ENCODE peak calls at places on chromosome 1, in ten cellular contexts. D, B, V, Q, M, P, G, F, C and J are unnamed samples. For H3K4me1, the result is how much of the 10 kb centered on the place peaks cover.

GRCh38 chr1:229117664-229118300 is 153.1 kb upstream of the RAB4A start:
- DNase-seq in D (peak), B (peak), V (peak), Q (peak), M (peak), P (peak), G (no peak), F (no peak), C (no peak), J (peak)

GRCh38 chr1:44775930-44776748 is 799 bp downstream of the RPS8 start:
- DNase-seq in D (no peak), B (no peak), V (no peak), Q (no peak), M (peak), P (peak), G (no peak), F (no peak), C (no peak), J (peak)

GRCh38 chr1:18635833-18636671 is 5.4 kb downstream of the PAX7 start:
- DNase-seq in D (no peak), B (no peak), V (no peak), Q (no peak), M (no peak), P (no peak), G (peak), F (peak), C (no peak), J (no peak)

GRCh38 chr1:33459766-33460543 is 12.5 kb upstream of the ZSCAN20 start:
- DNase-seq in D (no peak), B (no peak), V (no peak), Q (no peak), M (no peak), P (no peak), G (no peak), F (no peak), C (peak), J (no peak)

GRCh38 chr1:31663622-31664452 is 19.2 kb upstream of the PEF1 start:
- DNase-seq in D (peak), B (peak), V (peak), Q (peak), M (peak), P (peak), G (peak), F (peak), C (no peak), J (peak)

GRCh38 chr1:9787702-9788101 is 36.1 kb downstream of the CLSTN1 start:
- DNase-seq in D (no peak), B (peak), V (no peak), Q (no peak), M (no peak), P (peak), G (no peak), F (no peak), C (no peak), J (no peak)

GRCh38 chr1:38539931-38540330 is 319.6 kb downstream of the RRAGC start:
- DNase-seq in D (no peak), B (no peak), V (no peak), Q (no peak), M (no peak), P (no peak), G (no peak), F (no peak), C (no peak), J (no peak)

GRCh38 chr1:7229186-7229585 is 443.9 kb downstream of the CAMTA1 start:
- DNase-seq in D (no peak), B (no peak), V (no peak), Q (no peak), M (no peak), P (no peak), G (no peak), F (no peak), C (no peak), J (peak)

GRCh38 chr1:228048120-228048519 is 34.4 kb upstream of the ARF1 start:
- DNase-seq in D (peak), B (no peak), V (peak), Q (no peak), M (no peak), P (no peak), G (no peak), F (no peak), C (no peak), J (no peak)

GRCh38 chr1:85602536-85602935 is 22.0 kb downstream of the CCN1 start:
- DNase-seq in D (no peak), B (no peak), V (no peak), Q (no peak), M (no peak), P (no peak), G (no peak), F (peak), C (no peak), J (no peak)
- TF ChIP-seq CTCF in D (no peak), B (no peak), V (no peak), Q (no peak), M (no peak), P (no peak), G (no peak), F (peak), C (no peak), J (no peak)

DNA sequence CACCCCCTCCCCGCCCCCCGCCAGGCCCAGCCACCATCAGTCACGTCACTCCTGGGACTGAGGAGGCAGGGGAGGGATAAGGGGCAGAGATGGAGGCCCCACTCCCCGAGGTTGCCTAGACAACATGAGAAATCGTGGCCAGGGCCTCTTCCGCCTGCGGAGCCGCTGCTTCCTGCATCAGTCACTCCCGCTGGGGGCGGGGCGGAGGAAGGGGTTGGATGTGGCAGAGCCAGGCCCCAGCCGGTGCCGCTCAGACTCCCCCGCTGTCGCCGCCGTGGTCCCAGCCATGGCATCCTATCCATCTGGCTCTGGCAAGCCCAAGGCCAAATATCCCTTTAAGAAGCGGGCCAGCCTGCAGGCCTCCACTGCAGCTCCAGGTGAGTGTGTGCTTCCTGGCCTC is 1.3 kb downstream of the AMPD2 start:
- DNase-seq in D (peak), B (peak), V (peak), Q (peak), M (peak), P (peak), G (peak), F (peak), C (peak), J (peak)
- H3K4me1 ChIP-seq in D (under half), B (under half), V (half or more), Q (under half), M (under half), P (under half), G (under half), F (under half), C (under half), J (under half)

GRCh38 chr1:218347316-218347712 is 2.2 kb downstream of the TGFB2 start:
- DNase-seq in D (peak), B (peak), V (no peak), Q (peak), M (no peak), P (no peak), G (peak), F (peak), C (no peak), J (no peak)
- TF ChIP-seq CTCF in D (no peak), B (no peak), V (no peak), Q (no peak), M (peak), P (no peak), G (peak), F (no peak), C (no peak), J (no peak)

DNA sequence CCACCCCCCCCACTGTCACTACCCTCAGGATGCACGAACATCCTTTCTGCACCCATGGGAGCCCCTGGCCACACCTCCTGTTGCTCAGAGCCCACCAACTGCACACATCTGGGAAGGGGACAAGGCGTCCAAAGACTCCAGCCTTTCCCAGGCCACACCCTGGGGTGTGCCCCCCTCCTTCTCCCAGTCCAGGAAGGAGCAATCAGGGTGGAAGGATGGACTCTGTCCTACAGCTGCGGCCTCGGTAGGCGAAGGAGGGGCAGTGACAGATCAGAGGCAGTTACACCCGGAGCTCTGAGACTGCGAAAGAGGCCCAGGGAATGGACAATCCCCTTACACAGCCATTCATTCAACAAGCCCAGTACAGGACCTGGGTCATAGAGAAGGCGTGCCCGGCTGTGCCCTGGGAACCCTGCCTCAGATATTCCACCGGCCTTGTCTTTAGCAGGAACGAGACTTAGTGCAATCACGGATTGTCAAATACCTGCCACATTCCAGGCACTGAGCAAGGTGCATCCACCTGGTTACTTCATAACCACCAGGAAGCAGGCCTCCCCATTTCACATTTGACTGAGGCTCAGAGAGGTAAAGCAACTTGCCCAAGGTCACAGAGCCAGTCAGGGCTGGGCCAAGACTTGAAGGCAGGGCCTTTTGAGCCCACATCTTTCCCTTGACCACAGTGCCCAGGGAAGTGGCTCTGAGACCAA is 9.4 kb downstream of the HSPG2 start:
- DNase-seq in D (peak), B (peak), V (no peak), Q (peak), M (peak), P (peak), G (no peak), F (no peak), C (no peak), J (peak)
- H3K4me1 ChIP-seq in D (half or more), B (half or more), V (half or more), Q (half or more), M (under half), P (half or more), G (under half), F (under half), C (under half), J (under half)

GRCh38 chr1:74767490-74767889 is 34.5 kb downstream of the TYW3 start:
- DNase-seq in D (no peak), B (no peak), V (no peak), Q (no peak), M (peak), P (no peak), G (peak), F (peak), C (no peak), J (no peak)

GRCh38 chr1:74775735-74776134 is 42.8 kb downstream of the TYW3 start:
- DNase-seq in D (no peak), B (no peak), V (no peak), Q (no peak), M (no peak), P (no peak), G (no peak), F (no peak), C (no peak), J (no peak)

GRCh38 chr1:74772945-74773344 is 40.0 kb downstream of the TYW3 start:
- DNase-seq in D (no peak), B (no peak), V (no peak), Q (no peak), M (no peak), P (no peak), G (no peak), F (no peak), C (no peak), J (no peak)

GRCh38 chr1:74773540-74773939 is 40.6 kb downstream of the TYW3 start:
- DNase-seq in D (no peak), B (no peak), V (no peak), Q (no peak), M (no peak), P (no peak), G (no peak), F (no peak), C (no peak), J (no peak)

GRCh38 chr1:74771913-74772515 is 39.1 kb downstream of the TYW3 start:
- DNase-seq in D (no peak), B (no peak), V (no peak), Q (no peak), M (peak), P (peak), G (peak), F (peak), C (peak), J (no peak)
- TF ChIP-seq CTCF in D (peak), B (no peak), V (peak), Q (peak), M (peak), P (peak), G (peak), F (peak), C (peak), J (peak)

GRCh38 chr1:184030433-184031126 is 6.9 kb downstream of the COLGALT2 start:
- DNase-seq in D (no peak), B (no peak), V (no peak), Q (no peak), M (no peak), P (no peak), G (no peak), F (no peak), C (peak), J (no peak)
- H3K4me1 ChIP-seq in D (under half), B (under half), V (under half), Q (under half), M (under half), P (under half), G (under half), F (under half), C (under half), J (under half)

GRCh38 chr1:119544165-119544762 is 37.3 kb downstream of the HSD3B1 start:
- DNase-seq in D (no peak), B (no peak), V (no peak), Q (no peak), M (no peak), P (peak), G (peak), F (peak), C (no peak), J (no peak)
- TF ChIP-seq CTCF in D (no peak), B (no peak), V (peak), Q (no peak), M (peak), P (no peak), G (peak), F (peak), C (peak), J (no peak)

GRCh38 chr1:223716302-223716862 is 4.0 kb downstream of the CAPN2 start:
- DNase-seq in D (no peak), B (no peak), V (no peak), Q (no peak), M (no peak), P (no peak), G (no peak), F (no peak), C (no peak), J (no peak)

GRCh38 chr1:223717695-223718363 is 5.5 kb downstream of the CAPN2 start:
- DNase-seq in D (no peak), B (no peak), V (no peak), Q (no peak), M (no peak), P (no peak), G (no peak), F (no peak), C (peak), J (no peak)

GRCh38 chr1:223718850-223719249 is 6.5 kb downstream of the CAPN2 start:
- DNase-seq in D (no peak), B (no peak), V (no peak), Q (no peak), M (no peak), P (no peak), G (peak), F (peak), C (peak), J (no peak)

GRCh38 chr1:223715710-223716103 is 3.4 kb downstream of the CAPN2 start:
- DNase-seq in D (no peak), B (no peak), V (no peak), Q (no peak), M (no peak), P (no peak), G (no peak), F (no peak), C (no peak), J (no peak)

GRCh38 chr1:223717123-223717522 is 4.8 kb downstream of the CAPN2 start:
- DNase-seq in D (no peak), B (no peak), V (no peak), Q (no peak), M (no peak), P (no peak), G (no peak), F (no peak), C (no peak), J (no peak)
- H3K4me1 ChIP-seq in D (half or more), B (under half), V (half or more), Q (under half), M (half or more), P (half or more), G (under half), F (under half), C (half or more), J (under half)

DNA sequence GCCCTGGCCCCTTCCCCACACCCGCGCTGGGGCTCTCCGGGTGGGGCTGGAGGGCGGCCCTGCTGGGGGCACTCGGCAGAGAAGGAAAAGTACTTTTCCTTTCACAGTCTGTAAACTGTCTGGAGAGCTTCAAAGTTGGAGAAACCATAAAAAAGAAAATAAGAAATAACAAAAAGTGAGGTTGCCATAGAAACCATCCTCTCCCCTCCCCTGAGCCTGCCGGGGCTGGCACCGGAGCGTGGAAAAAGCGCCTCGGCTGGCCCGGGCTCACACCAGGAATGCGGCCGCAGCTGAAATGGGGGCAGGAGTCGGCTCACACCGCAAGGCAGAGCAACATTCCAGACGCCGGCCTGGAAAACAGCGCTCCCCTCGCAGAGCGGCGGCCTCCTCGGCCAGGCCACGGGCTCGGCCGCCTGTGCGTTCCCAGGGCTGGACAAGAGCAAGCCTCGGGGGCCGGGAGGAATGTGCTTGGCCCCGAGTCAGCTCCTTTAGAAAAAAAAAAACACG is 69.2 kb downstream of the MORN1 start:
- DNase-seq in D (peak), B (peak), V (peak), Q (peak), M (peak), P (no peak), G (peak), F (peak), C (peak), J (no peak)
- TF ChIP-seq CTCF in D (no peak), B (no peak), V (peak), Q (no peak), M (no peak), P (no peak), G (no peak), F (no peak), C (no peak), J (no peak)

GRCh38 chr1:167744901-167745300 is 23.1 kb downstream of the MPZL1 start:
- DNase-seq in D (no peak), B (no peak), V (no peak), Q (no peak), M (no peak), P (no peak), G (no peak), F (peak), C (no peak), J (no peak)

GRCh38 chr1:167747988-167748387 is 26.2 kb downstream of the MPZL1 start:
- DNase-seq in D (no peak), B (no peak), V (no peak), Q (no peak), M (no peak), P (no peak), G (no peak), F (no peak), C (no peak), J (no peak)

GRCh38 chr1:167748901-167749300 is 27.1 kb downstream of the MPZL1 start:
- DNase-seq in D (no peak), B (no peak), V (no peak), Q (no peak), M (no peak), P (no peak), G (no peak), F (no peak), C (no peak), J (no peak)

GRCh38 chr1:167746013-167746672 is 24.4 kb downstream of the MPZL1 start:
- DNase-seq in D (no peak), B (no peak), V (no peak), Q (no peak), M (no peak), P (no peak), G (no peak), F (no peak), C (no peak), J (no peak)

GRCh38 chr1:167746988-167747655 is 25.3 kb downstream of the MPZL1 start:
- DNase-seq in D (no peak), B (no peak), V (no peak), Q (no peak), M (no peak), P (no peak), G (no peak), F (no peak), C (no peak), J (no peak)
- H3K4me1 ChIP-seq in D (under half), B (under half), V (under half), Q (under half), M (under half), P (under half), G (under half), F (under half), C (under half), J (under half)